ENCODE peak calls at places on chromosome 4, in seven cellular contexts. I is NCI-H1092; O is ELR; C is stimulated activated CD4-positive, alpha-beta T cell treated with anti-CD3 and anti-CD28 coated beads, Interleukin-12 subunit alpha, Interleukin-12 subunit beta, amount 100 ng/mL, for 24 hours; E is nucleus accumbens; S is GM23248; Y is GM20000. X is an unnamed sample.

GRCh38 chr4:13484749-13485345 is 707 bp upstream of the RAB28 start:
- DNase-seq in I (no peak), O (peak), C (no peak), E (no peak), S (peak), Y (no peak), X (peak)

GRCh38 chr4:11416767-11417113 is 12.0 kb downstream of the HS3ST1 start:
- DNase-seq in I (no peak), O (no peak), C (no peak), E (no peak), S (no peak), Y (no peak), X (no peak)

GRCh38 chr4:122584517-122584916 is 36.3 kb downstream of the IL21 start:
- DNase-seq in I (no peak), O (peak), C (no peak), E (peak), S (peak), Y (peak), X (peak)

GRCh38 chr4:174749091-174749490 is 80.0 kb downstream of the GLRA3 start:
- DNase-seq in I (no peak), O (peak), C (no peak), E (no peak), S (peak), Y (no peak), X (no peak)

GRCh38 chr4:99405433-99406115 is 29.6 kb downstream of the ADH7 start:
- DNase-seq in I (peak), O (peak), C (peak), E (peak), S (peak), Y (peak), X (peak)

GRCh38 chr4:52657630-52658501 is 1.2 kb downstream of the USP46 start:
- DNase-seq in I (no peak), O (peak), C (no peak), E (peak), S (peak), Y (no peak), X (no peak)

GRCh38 chr4:2624782-2625548 is 88.5 kb downstream of the FAM193A start:
- DNase-seq in I (no peak), O (no peak), C (no peak), E (no peak), S (no peak), Y (no peak), X (no peak)

GRCh38 chr4:173318648-173319211 is 15.4 kb downstream of the HMGB2 start:
- DNase-seq in I (no peak), O (peak), C (no peak), E (no peak), S (peak), Y (no peak), X (no peak)

GRCh38 chr4:183400035-183400434 is 44.4 kb upstream of the CDKN2AIP start:
- DNase-seq in I (no peak), O (no peak), C (no peak), E (no peak), S (no peak), Y (no peak), X (no peak)

GRCh38 chr4:105059337-105059736 is 87.3 kb upstream of the TET2 start:
- DNase-seq in I (no peak), O (no peak), C (no peak), E (no peak), S (no peak), Y (peak), X (no peak)

GRCh38 chr4:81084029-81084428 is 53.5 kb downstream of the BMP3 start:
- DNase-seq in I (no peak), O (no peak), C (no peak), E (no peak), S (peak), Y (no peak), X (no peak)

GRCh38 chr4:175453456-175453855 is 358.6 kb downstream of the GPM6A start:
- DNase-seq in I (no peak), O (peak), C (no peak), E (no peak), S (no peak), Y (no peak), X (no peak)

GRCh38 chr4:122003335-122003734 is 51.5 kb upstream of the TRPC3 start:
- DNase-seq in I (peak), O (peak), C (peak), E (no peak), S (peak), Y (peak), X (peak)

GRCh38 chr4:183838987-183839712 is 66.0 kb upstream of the STOX2 start:
- DNase-seq in I (no peak), O (peak), C (no peak), E (no peak), S (peak), Y (no peak), X (no peak)